ENCODE peak calls at places on chromosomes 4 and X, in four cellular contexts. I is memory B cell; A is stimulated activated CD8-positive, alpha-beta memory T cell treated with anti-CD3 and anti-CD28 coated beads, Interleukin-7, amount 100 ng/mL, for 4 hours; R is epithelial cell of esophagus. M is an unnamed sample.

GRCh38 chr4:28744066-28744465 is 1883.4 kb downstream of the STIM2 start:
- DNase-seq in I (no peak), A (no peak), R (peak; percentile 2), M (no peak)

GRCh38 chr4:158590219-158590618 is 68.5 kb downstream of the RXFP1 start:
- DNase-seq in I (no peak), A (no peak), R (no peak), M (no peak)

GRCh38 chr4:74503580-74503979 is 58.6 kb downstream of the AREG start:
- DNase-seq in I (no peak), A (no peak), R (peak; percentile 76), M (no peak)

GRCh38 chrX:153993079-153993478 is 20.5 kb downstream of the TMEM187 start:
- DNase-seq in I (no peak), A (no peak), R (no peak), M (no peak)

GRCh38 chrX:115642895-115643530 is 82.0 kb downstream of the PLS3 start:
- DNase-seq in I (peak; percentile 33), A (no peak), R (peak; percentile 39), M (peak; percentile 15)

GRCh38 chr4:109702950-109703663 is at the start of gene CASP6:
- DNase-seq in I (peak; percentile 63), A (peak; percentile 36), R (peak; percentile 80), M (peak; percentile 51)

GRCh38 chr4:185931986-185932385 is 120.0 kb upstream of the SORBS2 start:
- DNase-seq in I (no peak), A (no peak), R (no peak), M (no peak)

GRCh38 chr4:165382640-165383039 is 3.8 kb downstream of the CPE start:
- DNase-seq in I (no peak), A (no peak), R (no peak), M (no peak)

GRCh38 chrX:17262123-17262522 is 112.9 kb upstream of the NHS start:
- DNase-seq in I (no peak), A (no peak), R (no peak), M (no peak)

M was measured in HCT116.